ENCODE peak calls at places on chromosome 1, in seven cellular contexts. J is NCI-H1105 treated with DMSO at 0.1 percent for 48 hours, C is NCI-H69, X is neural progenitor cell, H is NCI-H510A treated with DMSO at 0.1 percent for 48 hours, R is NCI-H1092, V is T-helper 2 cell. Y is an unnamed sample.

GRCh38 chr1:235679005-235679404 is 29.4 kb upstream of the GNG4 start:
- DNase-seq in J (no peak), C (peak; percentile 24), X (no peak), H (no peak), R (no peak), V (no peak), Y (no peak)

GRCh38 chr1:160819186-160819585 is 23.2 kb downstream of the LY9 start:
- DNase-seq in J (no peak), C (no peak), X (no peak), H (no peak), R (no peak), V (no peak), Y (no peak)

GRCh38 chr1:21175324-21175669 is 1.4 kb downstream of the EIF4G3 start:
- DNase-seq in J (no peak), C (peak; percentile 50), X (no peak), H (peak; percentile 25), R (no peak), V (no peak), Y (peak; percentile 10)

GRCh38 chr1:110235181-110235838 is 25.2 kb downstream of the KCNC4 start:
- DNase-seq in J (peak; percentile 49), C (peak; percentile 23), X (peak; percentile 18), H (no peak), R (peak; percentile 73), V (no peak), Y (no peak)

GRCh38 chr1:167689569-167689925 is 32.2 kb upstream of the MPZL1 start:
- DNase-seq in J (no peak), C (no peak), X (no peak), H (no peak), R (no peak), V (no peak), Y (no peak)

GRCh38 chr1:204435886-204436271 is 24.3 kb upstream of the PPP1R15B start:
- DNase-seq in J (no peak), C (no peak), X (no peak), H (no peak), R (no peak), V (no peak), Y (no peak)

GRCh38 chr1:167651161-167651693 is 21.2 kb downstream of the RCSD1 start:
- DNase-seq in J (no peak), C (no peak), X (no peak), H (peak; percentile 27), R (no peak), V (no peak), Y (no peak)

GRCh38 chr1:218345673-218346390 is 696 bp downstream of the TGFB2 start:
- DNase-seq in J (peak; percentile 67), C (peak; percentile 91), X (peak; percentile 80), H (peak; percentile 39), R (peak; percentile 64), V (no peak), Y (peak; percentile 26)

GRCh38 chr1:204314209-204314892 is 45.4 kb downstream of the PLEKHA6 start:
- DNase-seq in J (peak; percentile 90), C (peak; percentile 84), X (no peak), H (peak; percentile 94), R (no peak), V (no peak), Y (no peak)

GRCh38 chr1:54810144-54810942 is 9.2 kb upstream of the TTC22 start:
- DNase-seq in J (peak; percentile 44), C (peak; percentile 65), X (peak; percentile 81), H (peak; percentile 78), R (peak; percentile 8), V (no peak), Y (peak; percentile 54)

GRCh38 chr1:32741067-32741416 is 38.5 kb upstream of the SYNC start:
- DNase-seq in J (no peak), C (no peak), X (no peak), H (no peak), R (no peak), V (no peak), Y (no peak)

GRCh38 chr1:232624892-232625291 is 5.0 kb downstream of the SIPA1L2 start:
- DNase-seq in J (no peak), C (no peak), X (no peak), H (no peak), R (no peak), V (no peak), Y (no peak)

GRCh38 chr1:43069481-43070050 is 102.5 kb downstream of the EBNA1BP2 start:
- DNase-seq in J (no peak), C (no peak), X (peak; percentile 34), H (peak; percentile 51), R (no peak), V (no peak), Y (no peak)

GRCh38 chr1:93995837-93996526 is 86.8 kb upstream of the GCLM start:
- DNase-seq in J (peak; percentile 6), C (peak; percentile 76), X (no peak), H (no peak), R (no peak), V (no peak), Y (no peak)

GRCh38 chr1:23216771-23217420 is 406 bp downstream of the HTR1D start:
- DNase-seq in J (peak; percentile 23), C (peak; percentile 42), X (peak; percentile 81), H (no peak), R (no peak), V (no peak), Y (peak; percentile 15)

GRCh38 chr1:228336308-228337030 is 70.2 kb downstream of the TRIM11 start:
- DNase-seq in J (no peak), C (no peak), X (no peak), H (no peak), R (no peak), V (peak; percentile 7), Y (no peak)

GRCh38 chr1:51671527-51672325 is 54.8 kb downstream of the OSBPL9 start:
- DNase-seq in J (no peak), C (peak; percentile 37), X (no peak), H (no peak), R (no peak), V (no peak), Y (no peak)

GRCh38 chr1:120179420-120180348 is 3.4 kb upstream of the SEC22B start:
- DNase-seq in J (peak; percentile 74), C (peak; percentile 82), X (peak; percentile 60), H (no peak), R (peak; percentile 70), V (no peak), Y (no peak)

Y was measured in T-helper 9 cell.